ENCODE peak calls at places on chromosome 18, in four cellular contexts. I is GM23338, B is hepatocyte, A is H1. R is an unnamed sample.

GRCh38 chr18:23307567-23308295 is 145.4 kb upstream of the RIOK3 start:
- DNase-seq in I (no peak), B (no peak), A (no peak), R (no peak)

GRCh38 chr18:51802589-51802988 is 537.4 kb upstream of the DCC start:
- DNase-seq in A (no peak), B (no peak), I (no peak), R (no peak)

GRCh38 chr18:2002178-2002577 is 569.1 kb downstream of the METTL4 start:
- DNase-seq in I (peak; percentile 19), B (peak; percentile 5), A (no peak), R (no peak)

GRCh38 chr18:13289501-13290205 is 71.1 kb downstream of the LDLRAD4 start:
- DNase-seq in B (no peak), I (no peak), A (no peak), R (no peak)

GRCh38 chr18:7021994-7022840 is 95.4 kb downstream of the LAMA1 start:
- DNase-seq in I (no peak), A (no peak), B (peak; percentile 83), R (peak; percentile 69)

GRCh38 chr18:46754188-46754587 is 2.7 kb downstream of the ST8SIA5 start:
- DNase-seq in A (no peak), B (no peak), I (no peak), R (no peak)

GRCh38 chr18:46037512-46038305 is 34.4 kb downstream of the PSTPIP2 start:
- DNase-seq in A (no peak), I (no peak), B (no peak), R (no peak)

GRCh38 chr18:564708-565561 is 15.2 kb upstream of the CETN1 start:
- DNase-seq in A (no peak), I (no peak), B (no peak), R (no peak)

GRCh38 chr18:23825978-23826405 is 136.7 kb downstream of the LAMA3 start:
- DNase-seq in B (peak; percentile 62), A (no peak), I (no peak), R (no peak)

GRCh38 chr18:56214706-56215105 is 423.7 kb downstream of the TXNL1 start:
- DNase-seq in B (peak; percentile 13), A (no peak), I (no peak), R (no peak)

GRCh38 chr18:23099621-23100020 is 35.7 kb upstream of the CABLES1 start:
- DNase-seq in B (peak; percentile 82), I (no peak), A (no peak), R (no peak)

GRCh38 chr18:22683196-22683676 is 249.9 kb upstream of the RBBP8 start:
- DNase-seq in I (no peak), B (peak; percentile 95), A (no peak), R (no peak)

GRCh38 chr18:47968006-47968676 is 37.7 kb upstream of the SMAD2 start:
- DNase-seq in A (no peak), B (no peak), I (peak; percentile 93), R (no peak)

GRCh38 chr18:24995738-24996137 is 356.2 kb downstream of the ZNF521 start:
- DNase-seq in A (no peak), I (no peak), B (no peak), R (no peak)

GRCh38 chr18:26134110-26134509 is 441 bp downstream of the PSMA8 start:
- DNase-seq in A (no peak), B (no peak), I (no peak), R (no peak)

GRCh38 chr18:74353169-74353775 is 37.6 kb downstream of the C18orf63 start:
- DNase-seq in B (peak; percentile 82), I (peak; percentile 74), A (no peak), R (peak; percentile 63)

GRCh38 chr18:62585274-62586147 is 62.7 kb downstream of the ZCCHC2 start:
- DNase-seq in I (no peak), B (no peak), A (peak; percentile 41), R (no peak)

GRCh38 chr18:79964330-79965118 is at the start of gene HSBP1L1:
- DNase-seq in I (peak; percentile 90), B (peak; percentile 92), A (peak; percentile 84), R (no peak)

GRCh38 chr18:24263078-24263477 is 124.2 kb downstream of the CABYR start:
- DNase-seq in A (no peak), B (no peak), I (no peak), R (no peak)

GRCh38 chr18:46096651-46097300 is 1.3 kb downstream of the ATP5F1A start:
- DNase-seq in B (no peak), I (no peak), A (no peak), R (no peak)

GRCh38 chr18:68498185-68498584 is 216.7 kb downstream of the TMX3 start:
- DNase-seq in B (no peak), A (no peak), I (no peak), R (no peak)

GRCh38 chr18:68500551-68500950 is 214.4 kb downstream of the TMX3 start:
- DNase-seq in B (no peak), A (no peak), I (no peak), R (no peak)

GRCh38 chr18:68489018-68489792 is 225.7 kb downstream of the TMX3 start:
- DNase-seq in B (no peak), I (peak; percentile 87), A (no peak), R (no peak)

GRCh38 chr18:68499141-68499540 is 215.8 kb downstream of the TMX3 start:
- DNase-seq in B (no peak), I (no peak), A (no peak), R (no peak)

DNA sequence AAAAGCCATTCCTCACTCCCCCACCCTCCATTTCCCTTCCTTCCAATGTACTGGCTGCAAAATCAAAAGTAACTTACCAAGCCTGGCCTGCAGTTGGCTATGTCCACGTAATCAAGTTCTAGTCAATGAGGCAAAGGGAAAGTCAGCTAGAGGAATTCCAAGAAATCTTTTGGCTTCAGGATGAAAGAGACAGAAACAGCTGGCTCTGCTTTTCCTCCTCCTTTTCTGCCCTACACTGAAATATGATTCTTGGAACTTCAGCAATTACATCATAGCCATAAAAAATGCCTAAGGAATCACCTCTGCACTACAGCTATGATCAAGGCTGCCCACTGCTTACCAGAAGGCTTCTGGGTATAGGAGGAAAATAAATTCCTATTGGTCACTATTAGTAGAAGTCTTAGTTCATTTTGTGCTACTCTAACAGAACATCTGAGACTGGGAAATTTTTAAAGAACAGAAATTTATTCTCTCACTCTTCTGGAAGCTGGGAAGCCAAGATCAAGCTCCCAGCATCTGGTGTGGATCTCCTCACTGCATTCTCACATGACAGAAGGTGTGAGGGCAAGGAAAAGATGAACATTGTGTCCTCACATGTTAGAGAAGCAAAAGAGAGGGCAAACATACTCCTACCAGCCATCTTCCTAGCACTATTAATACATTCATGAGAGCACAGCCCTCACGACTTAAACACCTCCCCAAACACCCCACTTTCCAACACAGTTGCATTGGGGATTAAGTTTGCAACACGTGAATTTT is 219.9 kb downstream of the TMX3 start:
- DNase-seq in A (no peak), B (peak; percentile 62), I (peak; percentile 44), R (no peak)
- H3K4me3 ChIP-seq in A (no peak overlapping the region), B (no peak overlapping the region), I (no peak overlapping the region), R (no peak overlapping the region)

DNA sequence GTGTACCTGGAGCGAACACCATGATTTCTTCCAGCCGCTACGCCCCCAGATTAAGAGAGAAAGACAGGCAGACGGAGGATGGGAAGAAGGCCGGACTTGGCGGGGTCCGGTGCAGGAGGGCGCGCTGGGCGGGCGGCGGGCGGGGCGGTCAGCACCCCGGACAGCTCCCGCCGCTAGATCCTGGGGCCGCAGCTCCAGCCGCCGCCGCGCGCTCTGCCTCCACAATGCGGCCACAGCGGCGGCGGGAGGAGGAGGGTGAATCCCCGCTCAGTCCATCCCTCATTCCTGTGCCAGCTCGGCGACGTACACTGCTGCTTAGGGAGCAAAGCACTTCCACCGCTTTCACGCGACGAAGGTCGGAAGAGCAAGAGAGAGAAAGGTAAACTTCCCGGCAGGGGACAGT is at the start of gene AKAIN1:
- DNase-seq in B (peak; percentile 90), I (peak; percentile 87), A (peak; percentile 79), R (no peak)
- TF ChIP-seq EZH2 in B (peak; percentile 46), I (no peak), A (no peak), R (no peak)

GRCh38 chr18:58995663-58996062 is 131.0 kb downstream of the ZNF532 start:
- DNase-seq in B (no peak), I (no peak), A (peak; percentile 27), R (no peak)

GRCh38 chr18:59001166-59001565 is 136.5 kb downstream of the ZNF532 start:
- DNase-seq in I (no peak), A (peak; percentile 17), B (no peak), R (no peak)

GRCh38 chr18:58998421-58999203 is 133.9 kb downstream of the ZNF532 start:
- DNase-seq in A (peak; percentile 37), B (no peak), I (no peak), R (no peak)

GRCh38 chr18:58996131-58996632 is 131.5 kb downstream of the ZNF532 start:
- DNase-seq in I (no peak), A (no peak), B (peak; percentile 19), R (no peak)

GRCh38 chr18:58997811-58998337 is 133.2 kb downstream of the ZNF532 start:
- DNase-seq in A (peak; percentile 23), I (no peak), B (no peak), R (no peak)
- H3K4me3 ChIP-seq in A (no peak overlapping the region), I (no peak overlapping the region), B (no peak overlapping the region), R (peak overlapping the region; percentile 69)

DNA sequence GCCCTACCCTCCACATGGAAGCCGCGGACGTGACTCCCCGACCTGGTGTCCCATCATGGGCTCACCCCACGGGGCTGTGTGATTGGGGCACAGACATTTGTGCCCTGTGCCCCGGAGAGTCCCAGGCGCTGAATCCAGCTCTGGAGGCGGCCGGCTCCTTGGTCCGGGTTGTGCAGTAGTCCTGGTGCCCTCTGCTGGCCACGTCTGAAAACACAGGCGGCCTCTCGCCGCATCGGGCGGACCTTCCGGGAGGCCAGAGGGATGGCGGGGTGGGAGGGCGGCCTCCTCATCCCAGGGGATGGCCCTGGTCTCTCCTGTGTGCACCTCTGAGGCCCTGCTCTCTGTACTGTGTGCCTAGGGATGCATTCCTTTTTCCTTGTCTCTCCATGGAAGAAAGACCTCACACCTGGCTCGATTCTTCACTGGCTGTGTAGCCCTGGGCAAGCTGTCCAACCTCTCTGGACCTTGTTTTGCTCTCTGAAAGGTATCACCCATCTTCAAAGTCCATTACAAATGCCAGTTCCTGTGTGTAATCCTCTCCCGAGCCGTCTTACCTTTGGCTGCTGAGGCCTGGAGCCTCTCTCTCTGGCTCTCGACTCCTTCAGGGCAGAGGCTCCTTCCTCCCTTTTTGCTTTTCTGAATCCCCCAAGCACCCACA is 27.6 kb downstream of the CELF4 start:
- DNase-seq in A (peak; percentile 95), I (peak; percentile 90), B (peak; percentile 87), R (no peak)
- TF ChIP-seq EZH2 in A (no peak), I (no peak), B (no peak), R (no peak)

GRCh38 chr18:11570770-11571169 is 38.6 kb upstream of the SLC35G4 start:
- DNase-seq in B (no peak), I (peak; percentile 29), A (no peak), R (no peak)

GRCh38 chr18:11572201-11572600 is 37.2 kb upstream of the SLC35G4 start:
- DNase-seq in I (no peak), A (no peak), B (no peak), R (no peak)

GRCh38 chr18:11578799-11579198 is 30.6 kb upstream of the SLC35G4 start:
- DNase-seq in B (no peak), I (no peak), A (no peak), R (no peak)

GRCh38 chr18:11577271-11578112 is 31.9 kb upstream of the SLC35G4 start:
- DNase-seq in I (no peak), B (no peak), A (no peak), R (no peak)

GRCh38 chr18:11574545-11574944 is 34.9 kb upstream of the SLC35G4 start:
- DNase-seq in I (no peak), B (no peak), A (no peak), R (no peak)
- H3K4me3 ChIP-seq in I (no peak overlapping the region), B (no peak overlapping the region), A (no peak overlapping the region), R (no peak overlapping the region)

R was measured in SK-N-MC.